ENCODE peak calls at places on chromosomes 6 and 20, in six cellular contexts. D is GM12878, N is SK-N-SH, I is HL-60, B is HepG2, Q is H1. K is an unnamed sample.

GRCh38 chr6:148743476-148743875 is 3.4 kb upstream of the UST start:
- DNase-seq in B (no peak), N (no peak), I (no peak), Q (no peak), D (no peak), K (no peak)

GRCh38 chr20:40582531-40582930 is 106.5 kb downstream of the MAFB start:
- DNase-seq in B (peak), D (no peak), I (no peak), Q (no peak), N (no peak), K (no peak)

GRCh38 chr20:38542994-38543906 is 37.7 kb upstream of the ADIG start:
- DNase-seq in Q (no peak), N (no peak), B (no peak), I (no peak), D (no peak), K (no peak)

GRCh38 chr20:38049800-38050199 is 16.3 kb downstream of the RPRD1B start:
- DNase-seq in N (no peak), B (peak), I (no peak), Q (no peak), D (no peak), K (no peak)

GRCh38 chr20:19453781-19454310 is 241.4 kb downstream of the SLC24A3 start:
- DNase-seq in Q (no peak), I (no peak), B (no peak), D (no peak), N (no peak), K (no peak)

GRCh38 chr6:64504509-64504908 is 868.9 kb downstream of the PHF3 start:
- DNase-seq in N (no peak), Q (no peak), B (no peak), I (no peak), D (no peak), K (no peak)

GRCh38 chr6:163955131-163955530 is 540.6 kb downstream of the QKI start:
- DNase-seq in N (no peak), Q (no peak), I (no peak), B (no peak), D (no peak), K (no peak)

GRCh38 chr6:140921366-140922226 is 1211.1 kb upstream of the GJE1 start:
- DNase-seq in I (peak), B (peak), Q (peak), D (no peak), N (peak), K (peak)

GRCh38 chr20:34663213-34663943 is 13.5 kb downstream of the PIGU start:
- DNase-seq in I (no peak), Q (no peak), N (no peak), B (no peak), D (no peak), K (no peak)

GRCh38 chr6:10416863-10417641 is 2.2 kb upstream of the TFAP2A start:
- DNase-seq in B (no peak), N (no peak), D (no peak), Q (peak), I (no peak), K (no peak)

GRCh38 chr6:55058682-55059081 is 115.6 kb upstream of the HCRTR2 start:
- DNase-seq in B (no peak), N (no peak), Q (no peak), D (no peak), I (no peak), K (no peak)

GRCh38 chr20:17849901-17850673 is 118.5 kb downstream of the SNX5 start:
- DNase-seq in D (no peak), Q (no peak), B (peak), N (no peak), I (no peak), K (no peak)

GRCh38 chr6:82419088-82419720 is 55.6 kb downstream of the TPBG start:
- DNase-seq in N (no peak), D (peak), B (no peak), Q (no peak), I (no peak), K (no peak)

GRCh38 chr20:31602779-31603441 is 2.2 kb upstream of the ID1 start:
- DNase-seq in D (peak), Q (no peak), I (peak), B (peak), N (no peak), K (no peak)

GRCh38 chr20:46970937-46971630 is 76.4 kb downstream of the EYA2 start:
- DNase-seq in B (peak), N (peak), D (no peak), Q (peak), I (peak), K (peak)

GRCh38 chr6:5471637-5472430 is 210.5 kb downstream of the FARS2 start:
- DNase-seq in Q (peak), I (peak), D (no peak), N (peak), B (no peak), K (no peak)

GRCh38 chr6:166411721-166412151 is 29.0 kb upstream of the MPC1 start:
- DNase-seq in N (no peak), Q (no peak), B (no peak), I (no peak), D (no peak), K (no peak)

GRCh38 chr6:62392289-62392688 is 106.3 kb upstream of the KHDRBS2 start:
- DNase-seq in Q (no peak), I (no peak), N (no peak), B (no peak), D (no peak), K (no peak)

GRCh38 chr6:169489642-169490408 is 212.0 kb downstream of the WDR27 start:
- DNase-seq in N (no peak), B (no peak), Q (no peak), I (no peak), D (no peak), K (no peak)

GRCh38 chr6:155770856-155771255 is 315.2 kb upstream of the NOX3 start:
- DNase-seq in D (no peak), I (no peak), N (no peak), B (no peak), Q (no peak), K (no peak)

GRCh38 chr20:4192378-4193048 is 177.2 kb upstream of the RNF24 start:
- DNase-seq in B (no peak), Q (no peak), N (no peak), I (no peak), D (no peak), K (peak)

GRCh38 chr6:34148864-34149810 is 3.2 kb upstream of the GRM4 start:
- DNase-seq in I (no peak), D (no peak), Q (no peak), N (peak), B (no peak), K (no peak)

GRCh38 chr6:49530141-49530775 is 20.2 kb upstream of the C6orf141 start:
- DNase-seq in Q (no peak), N (no peak), B (no peak), I (no peak), D (no peak), K (no peak)

GRCh38 chr6:76381612-76382011 is 309.1 kb upstream of the IMPG1 start:
- DNase-seq in Q (no peak), D (no peak), N (no peak), B (no peak), I (no peak), K (no peak)

DNA sequence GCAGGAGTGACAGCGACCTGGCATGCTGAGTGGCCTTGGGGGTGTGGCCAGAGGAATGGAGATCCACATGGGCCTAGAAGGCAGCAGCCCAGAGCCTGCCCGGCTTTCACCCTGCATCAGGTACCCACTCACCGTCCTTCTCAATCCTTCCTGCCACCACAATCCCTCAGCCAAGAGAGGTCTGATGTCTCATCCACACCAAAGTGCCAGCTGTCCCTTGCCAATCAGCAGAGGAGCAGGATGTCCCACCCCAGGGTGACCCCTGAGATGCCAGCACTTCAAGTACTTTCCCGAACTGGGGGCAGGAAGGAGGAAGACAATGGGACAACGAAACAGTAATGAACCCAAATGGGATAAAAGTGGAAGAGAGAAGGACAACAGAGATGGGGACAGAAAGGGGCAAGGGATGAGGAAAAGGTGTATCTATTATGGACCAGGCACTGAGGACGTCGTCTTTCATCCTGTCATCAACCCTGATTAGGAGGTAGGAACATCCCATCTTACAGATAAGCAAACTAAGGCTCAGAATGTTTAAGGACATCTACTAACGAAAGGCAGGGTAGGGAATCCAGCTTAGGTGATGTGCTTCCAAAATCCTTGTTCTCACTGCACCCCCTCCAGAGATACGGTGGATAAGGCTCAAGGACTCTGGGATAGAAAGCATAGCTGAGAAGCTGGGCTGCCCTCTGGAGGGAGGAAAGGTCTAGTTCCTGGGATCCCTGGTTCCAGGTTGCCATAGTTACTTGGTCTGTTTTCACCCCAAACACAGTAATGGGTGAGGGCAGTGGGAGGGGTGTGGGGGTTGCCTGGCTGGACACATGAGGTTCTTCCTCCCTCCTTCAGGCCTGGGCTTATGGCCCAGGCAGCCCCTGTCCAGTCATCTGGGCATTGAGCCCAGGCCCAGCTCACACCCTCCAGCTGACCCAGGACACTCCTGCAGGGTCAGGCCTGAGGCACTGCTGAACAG is 4.5 kb upstream of the TNXB start:
- DNase-seq in N (peak), I (no peak), D (no peak), Q (no peak), B (peak), K (peak)
- TF ChIP-seq GABPA in N (no peak), I (no peak), D (no peak), Q (no peak), B (no peak), K (no peak)

GRCh38 chr6:17705778-17706579 is 746 bp downstream of the NUP153 start:
- DNase-seq in I (no peak), N (peak), B (peak), Q (no peak), D (no peak), K (peak)

GRCh38 chr6:17707371-17707651 is 586 bp upstream of the NUP153 start:
- DNase-seq in Q (no peak), D (no peak), I (no peak), N (no peak), B (no peak), K (no peak)

GRCh38 chr6:17703256-17703694 is 3.5 kb downstream of the NUP153 start:
- DNase-seq in N (no peak), I (peak), B (peak), Q (no peak), D (no peak), K (peak)

GRCh38 chr6:17706580-17707370 is at the start of gene NUP153:
- DNase-seq in B (peak), N (peak), Q (peak), I (peak), D (peak), K (peak)

DNA sequence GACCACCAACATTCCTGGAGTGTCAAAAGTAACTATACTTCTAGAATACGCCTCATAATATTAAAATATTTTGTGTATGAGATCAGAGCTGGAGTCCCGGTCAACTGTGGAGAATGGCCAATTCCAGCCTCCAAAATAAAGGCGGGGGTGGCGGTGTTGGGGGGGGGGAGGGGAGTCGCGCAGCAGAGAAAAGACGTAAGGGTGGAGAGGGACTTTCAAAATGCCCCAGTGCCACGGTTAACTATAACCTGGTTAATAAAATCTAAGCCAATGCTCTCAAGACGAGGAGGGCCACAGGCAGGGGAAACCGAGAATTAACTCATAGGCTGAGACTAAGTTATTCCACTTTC is 1.3 kb downstream of the NUP153 start:
- DNase-seq in I (peak), D (no peak), B (peak), Q (no peak), N (peak), K (peak)
- TF ChIP-seq GABPA in I (no peak), D (no peak), B (no peak), Q (no peak), N (no peak), K (no peak)

DNA sequence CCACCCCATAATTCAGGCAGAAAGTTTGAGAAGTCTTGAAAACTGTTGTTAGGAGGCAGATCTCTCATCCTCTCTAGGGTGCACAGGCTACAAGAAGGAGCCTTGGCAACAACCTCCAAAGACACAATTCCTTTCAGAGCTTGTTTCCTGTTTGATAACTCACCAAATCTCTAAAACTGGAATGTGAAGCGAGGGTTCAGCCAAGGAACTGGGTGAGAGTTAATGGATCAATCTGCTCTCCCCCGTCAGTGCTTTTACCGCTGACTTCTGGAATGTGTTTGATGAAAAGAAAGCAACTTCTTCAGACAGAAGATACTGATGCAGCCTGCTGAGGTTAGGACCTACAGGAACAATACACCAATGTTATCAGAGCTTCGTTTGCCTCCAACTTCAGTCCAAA is 171.8 kb upstream of the BMP2 start:
- DNase-seq in N (no peak), D (no peak), B (no peak), Q (no peak), I (no peak), K (no peak)
- TF ChIP-seq GABPA in N (no peak), D (no peak), B (no peak), Q (no peak), I (no peak), K (no peak)

GRCh38 chr6:167579786-167580370 is 246.8 kb upstream of the AFDN start:
- DNase-seq in B (no peak), N (no peak), Q (no peak), I (no peak), D (no peak), K (no peak)
- TF ChIP-seq GABPA in B (no peak), N (no peak), Q (no peak), I (no peak), D (no peak), K (no peak)

DNA sequence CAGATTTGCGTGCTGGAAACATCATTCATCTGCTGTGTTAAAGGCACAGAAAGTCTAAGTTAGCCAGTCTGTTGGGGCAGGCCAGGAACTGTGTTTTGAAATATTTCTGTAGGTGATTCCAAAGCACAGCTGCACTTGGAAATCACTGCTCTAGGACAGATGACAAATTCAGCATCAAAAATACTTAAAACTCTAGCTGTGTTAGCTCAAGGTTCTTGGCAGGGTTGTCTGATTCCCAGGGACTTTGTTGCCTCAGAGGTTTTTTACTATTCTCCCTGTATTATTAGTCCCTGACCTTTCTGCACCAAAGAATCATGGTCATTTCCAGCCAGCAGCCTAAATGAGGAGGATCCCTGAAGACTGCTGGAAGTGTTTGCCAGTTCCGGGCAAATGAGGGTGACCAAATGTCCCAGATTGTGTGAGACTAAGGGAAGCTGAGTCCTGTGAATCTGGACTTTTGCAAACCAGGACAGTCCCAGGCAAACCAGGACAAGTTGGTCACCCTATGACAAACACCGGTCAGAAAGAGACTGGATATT is 84.3 kb upstream of the TMEM30A start:
- DNase-seq in Q (no peak), D (no peak), N (no peak), B (no peak), I (no peak), K (no peak)
- TF ChIP-seq GABPA in Q (no peak), D (no peak), N (no peak), B (no peak), I (no peak), K (no peak)